ENCODE peak calls at places on chromosomes 12 and 14, in seven cellular contexts. One of them, this sample, is unnamed.

GRCh38 chr14:68137704-68138619 is 318.4 kb downstream of the RAD51B start:
- DNase-seq in foreskin fibroblast: peak; percentile 92
- DNase-seq in HCT116: peak; percentile 84
- DNase-seq in GM20000: peak; percentile 6
- DNase-seq in Calu3: peak; percentile 79
- DNase-seq in RWPE2: peak; percentile 96
- DNase-seq in tibial artery: peak; percentile 36
- DNase-seq in this sample: peak; percentile 88

GRCh38 chr14:99203080-99203479 is 68.9 kb downstream of the BCL11B start:
- DNase-seq in RWPE2: no peak
- DNase-seq in Calu3: no peak
- DNase-seq in tibial artery: no peak
- DNase-seq in HCT116: no peak
- DNase-seq in GM20000: no peak
- DNase-seq in foreskin fibroblast: no peak
- DNase-seq in this sample: no peak

GRCh38 chr12:44286336-44286735 is 450.5 kb downstream of the TMEM117 start:
- DNase-seq in GM20000: peak; percentile 10
- DNase-seq in tibial artery: no peak
- DNase-seq in HCT116: no peak
- DNase-seq in foreskin fibroblast: peak; percentile 14
- DNase-seq in Calu3: no peak
- DNase-seq in RWPE2: no peak
- DNase-seq in this sample: no peak

GRCh38 chr12:22803725-22804124 is 178.8 kb downstream of the ETNK1 start:
- DNase-seq in tibial artery: no peak
- DNase-seq in RWPE2: no peak
- DNase-seq in foreskin fibroblast: no peak
- DNase-seq in Calu3: no peak
- DNase-seq in HCT116: no peak
- DNase-seq in GM20000: no peak
- DNase-seq in this sample: no peak

GRCh38 chr14:21299562-21300130 is 19.8 kb downstream of the RPGRIP1 start:
- DNase-seq in foreskin fibroblast: no peak
- DNase-seq in GM20000: no peak
- DNase-seq in RWPE2: no peak
- DNase-seq in HCT116: no peak
- DNase-seq in Calu3: no peak
- DNase-seq in tibial artery: no peak
- DNase-seq in this sample: no peak

GRCh38 chr12:2456813-2457186 is 338.0 kb upstream of the FKBP4 start:
- DNase-seq in GM20000: no peak
- DNase-seq in RWPE2: peak; percentile 45
- DNase-seq in tibial artery: no peak
- DNase-seq in foreskin fibroblast: no peak
- DNase-seq in HCT116: no peak
- DNase-seq in Calu3: no peak
- DNase-seq in this sample: no peak

GRCh38 chr14:74524076-74524812 is 30.7 kb downstream of the ISCA2 start:
- DNase-seq in tibial artery: no peak
- DNase-seq in foreskin fibroblast: no peak
- DNase-seq in HCT116: no peak
- DNase-seq in RWPE2: no peak
- DNase-seq in Calu3: peak; percentile 22
- DNase-seq in GM20000: no peak
- DNase-seq in this sample: no peak

GRCh38 chr14:100285021-100285912 is 21.0 kb downstream of the SLC25A29 start:
- DNase-seq in tibial artery: no peak
- DNase-seq in RWPE2: no peak
- DNase-seq in GM20000: peak; percentile 98
- DNase-seq in Calu3: peak; percentile 83
- DNase-seq in foreskin fibroblast: peak; percentile 47
- DNase-seq in HCT116: no peak
- DNase-seq in this sample: peak; percentile 51

GRCh38 chr14:81400852-81401251 is 728 bp upstream of the STON2 start:
- DNase-seq in RWPE2: peak; percentile 96
- DNase-seq in GM20000: no peak
- DNase-seq in foreskin fibroblast: peak; percentile 85
- DNase-seq in HCT116: peak; percentile 54
- DNase-seq in Calu3: peak; percentile 57
- DNase-seq in tibial artery: peak; percentile 89
- DNase-seq in this sample: peak; percentile 61

GRCh38 chr12:5593998-5594397 is 162.1 kb downstream of the NTF3 start:
- DNase-seq in tibial artery: no peak
- DNase-seq in HCT116: no peak
- DNase-seq in GM20000: no peak
- DNase-seq in RWPE2: no peak
- DNase-seq in Calu3: no peak
- DNase-seq in foreskin fibroblast: no peak
- DNase-seq in this sample: no peak

GRCh38 chr14:106115401-106115800 is 589.0 kb downstream of the TMEM121 start:
- DNase-seq in GM20000: no peak
- DNase-seq in HCT116: no peak
- DNase-seq in RWPE2: no peak
- DNase-seq in foreskin fibroblast: no peak
- DNase-seq in Calu3: no peak
- DNase-seq in tibial artery: no peak
- DNase-seq in this sample: no peak

GRCh38 chr12:100268835-100269564 is 2.0 kb downstream of the SCYL2 start:
- DNase-seq in GM20000: no peak
- DNase-seq in foreskin fibroblast: no peak
- DNase-seq in tibial artery: no peak
- DNase-seq in HCT116: no peak
- DNase-seq in Calu3: no peak
- DNase-seq in RWPE2: no peak
- DNase-seq in this sample: no peak

GRCh38 chr12:77384941-77385340 is 319.6 kb upstream of the E2F7 start:
- DNase-seq in foreskin fibroblast: no peak
- DNase-seq in Calu3: no peak
- DNase-seq in RWPE2: no peak
- DNase-seq in GM20000: no peak
- DNase-seq in tibial artery: no peak
- DNase-seq in HCT116: no peak
- DNase-seq in this sample: no peak

GRCh38 chr12:7588703-7589329 is 76.9 kb downstream of the APOBEC1 start:
- DNase-seq in HCT116: peak; percentile 76
- DNase-seq in tibial artery: peak; percentile 71
- DNase-seq in foreskin fibroblast: peak; percentile 35
- DNase-seq in Calu3: peak; percentile 71
- DNase-seq in RWPE2: no peak
- DNase-seq in GM20000: peak; percentile 56
- DNase-seq in this sample: peak; percentile 58

GRCh38 chr12:96434107-96434506 is 33.9 kb upstream of the CDK17 start:
- DNase-seq in RWPE2: no peak
- DNase-seq in HCT116: no peak
- DNase-seq in foreskin fibroblast: peak; percentile 82
- DNase-seq in tibial artery: no peak
- DNase-seq in Calu3: no peak
- DNase-seq in GM20000: peak; percentile 28
- DNase-seq in this sample: no peak

GRCh38 chr12:39103552-39104165 is 198.3 kb upstream of the CPNE8 start:
- DNase-seq in HCT116: peak; percentile 70
- DNase-seq in foreskin fibroblast: no peak
- DNase-seq in Calu3: peak; percentile 40
- DNase-seq in tibial artery: no peak
- DNase-seq in GM20000: peak; percentile 66
- DNase-seq in RWPE2: no peak
- DNase-seq in this sample: peak; percentile 52

GRCh38 chr14:70726651-70727375 is 82.5 kb downstream of the MAP3K9 start:
- DNase-seq in Calu3: no peak
- DNase-seq in RWPE2: no peak
- DNase-seq in GM20000: no peak
- DNase-seq in tibial artery: no peak
- DNase-seq in foreskin fibroblast: no peak
- DNase-seq in HCT116: no peak
- DNase-seq in this sample: no peak

GRCh38 chr12:1115471-1116242 is 124.6 kb downstream of the ERC1 start:
- DNase-seq in HCT116: peak; percentile 26
- DNase-seq in RWPE2: peak; percentile 80
- DNase-seq in tibial artery: no peak
- DNase-seq in Calu3: no peak
- DNase-seq in GM20000: no peak
- DNase-seq in foreskin fibroblast: peak; percentile 42
- DNase-seq in this sample: peak; percentile 87

GRCh38 chr12:111780615-111781014 is 13.9 kb downstream of the ALDH2 start:
- DNase-seq in Calu3: peak; percentile 60
- DNase-seq in HCT116: no peak
- DNase-seq in RWPE2: no peak
- DNase-seq in tibial artery: no peak
- DNase-seq in GM20000: no peak
- DNase-seq in foreskin fibroblast: no peak
- DNase-seq in this sample: peak; percentile 60

GRCh38 chr12:68440068-68440581 is 108.0 kb upstream of the MDM1 start:
- DNase-seq in foreskin fibroblast: peak; percentile 65
- DNase-seq in Calu3: no peak
- DNase-seq in tibial artery: no peak
- DNase-seq in GM20000: no peak
- DNase-seq in HCT116: no peak
- DNase-seq in RWPE2: no peak
- DNase-seq in this sample: peak; percentile 48

GRCh38 chr12:131920902-131921840 is 7.9 kb upstream of the PUS1 start:
- DNase-seq in foreskin fibroblast: no peak
- DNase-seq in HCT116: no peak
- DNase-seq in GM20000: no peak
- DNase-seq in tibial artery: no peak
- DNase-seq in RWPE2: no peak
- DNase-seq in Calu3: no peak
- DNase-seq in this sample: no peak

GRCh38 chr12:26153421-26154154 is 28.8 kb upstream of the BHLHE41 start:
- DNase-seq in RWPE2: no peak
- DNase-seq in GM20000: no peak
- DNase-seq in tibial artery: no peak
- DNase-seq in HCT116: peak; percentile 83
- DNase-seq in Calu3: peak; percentile 49
- DNase-seq in foreskin fibroblast: peak; percentile 92
- DNase-seq in this sample: peak; percentile 61
- TF ChIP-seq CTCF in RWPE2: no peak
- TF ChIP-seq CTCF in GM20000: no peak
- TF ChIP-seq CTCF in tibial artery: no peak
- TF ChIP-seq CTCF in HCT116: peak; percentile 10
- TF ChIP-seq CTCF in Calu3: no peak
- TF ChIP-seq CTCF in foreskin fibroblast: peak; percentile 20
- TF ChIP-seq CTCF in this sample: peak; percentile 43

GRCh38 chr12:89080797-89081470 is 271.4 kb downstream of the DUSP6 start:
- DNase-seq in tibial artery: no peak
- DNase-seq in Calu3: no peak
- DNase-seq in RWPE2: no peak
- DNase-seq in foreskin fibroblast: no peak
- DNase-seq in HCT116: no peak
- DNase-seq in GM20000: no peak
- DNase-seq in this sample: no peak

GRCh38 chr12:89083491-89083890 is 268.8 kb downstream of the DUSP6 start:
- DNase-seq in tibial artery: no peak
- DNase-seq in RWPE2: no peak
- DNase-seq in Calu3: no peak
- DNase-seq in foreskin fibroblast: no peak
- DNase-seq in HCT116: no peak
- DNase-seq in GM20000: no peak
- DNase-seq in this sample: no peak

GRCh38 chr12:89081709-89082108 is 270.6 kb downstream of the DUSP6 start:
- DNase-seq in HCT116: no peak
- DNase-seq in RWPE2: no peak
- DNase-seq in tibial artery: no peak
- DNase-seq in Calu3: no peak
- DNase-seq in foreskin fibroblast: no peak
- DNase-seq in GM20000: no peak
- DNase-seq in this sample: no peak

GRCh38 chr12:89084751-89085150 is 267.6 kb downstream of the DUSP6 start:
- DNase-seq in HCT116: no peak
- DNase-seq in tibial artery: no peak
- DNase-seq in GM20000: no peak
- DNase-seq in foreskin fibroblast: peak; percentile 74
- DNase-seq in Calu3: no peak
- DNase-seq in RWPE2: no peak
- DNase-seq in this sample: no peak

GRCh38 chr12:89082354-89082753 is 269.9 kb downstream of the DUSP6 start:
- DNase-seq in GM20000: no peak
- DNase-seq in tibial artery: no peak
- DNase-seq in HCT116: no peak
- DNase-seq in RWPE2: no peak
- DNase-seq in foreskin fibroblast: no peak
- DNase-seq in Calu3: no peak
- DNase-seq in this sample: no peak
- TF ChIP-seq CTCF in GM20000: no peak
- TF ChIP-seq CTCF in tibial artery: no peak
- TF ChIP-seq CTCF in HCT116: no peak
- TF ChIP-seq CTCF in RWPE2: no peak
- TF ChIP-seq CTCF in foreskin fibroblast: no peak
- TF ChIP-seq CTCF in Calu3: no peak
- TF ChIP-seq CTCF in this sample: no peak

DNA sequence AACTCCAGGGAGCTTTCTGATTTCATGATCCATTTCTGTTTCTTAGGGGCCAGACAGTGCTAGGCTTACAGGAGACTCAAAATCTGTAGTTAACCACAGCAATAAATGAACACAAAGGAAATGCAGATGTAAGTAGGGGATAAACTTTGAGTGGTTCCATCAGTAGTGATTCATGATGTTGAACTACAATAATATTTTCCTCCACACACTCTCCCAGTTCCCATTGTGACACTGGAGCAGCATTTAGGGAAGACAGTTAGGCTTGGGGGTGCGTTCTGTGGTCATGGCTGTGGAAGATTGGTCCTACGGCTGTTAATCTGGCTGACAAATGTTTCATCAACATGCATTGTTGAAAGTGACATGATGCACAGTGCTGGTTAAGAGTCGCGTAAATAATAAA is 66.9 kb downstream of the HMGA2 start:
- DNase-seq in RWPE2: no peak
- DNase-seq in Calu3: no peak
- DNase-seq in foreskin fibroblast: peak; percentile 51
- DNase-seq in GM20000: no peak
- DNase-seq in tibial artery: no peak
- DNase-seq in HCT116: no peak
- DNase-seq in this sample: no peak
- TF ChIP-seq CTCF in RWPE2: no peak
- TF ChIP-seq CTCF in Calu3: no peak
- TF ChIP-seq CTCF in foreskin fibroblast: no peak
- TF ChIP-seq CTCF in GM20000: no peak
- TF ChIP-seq CTCF in tibial artery: no peak
- TF ChIP-seq CTCF in HCT116: no peak
- TF ChIP-seq CTCF in this sample: no peak

GRCh38 chr14:58571256-58571655 is 66.5 kb upstream of the DACT1 start:
- DNase-seq in tibial artery: no peak
- DNase-seq in RWPE2: no peak
- DNase-seq in foreskin fibroblast: no peak
- DNase-seq in Calu3: no peak
- DNase-seq in HCT116: no peak
- DNase-seq in GM20000: no peak
- DNase-seq in this sample: no peak

GRCh38 chr14:58572092-58572853 is 65.5 kb upstream of the DACT1 start:
- DNase-seq in Calu3: no peak
- DNase-seq in RWPE2: no peak
- DNase-seq in HCT116: no peak
- DNase-seq in foreskin fibroblast: no peak
- DNase-seq in tibial artery: no peak
- DNase-seq in GM20000: no peak
- DNase-seq in this sample: no peak

DNA sequence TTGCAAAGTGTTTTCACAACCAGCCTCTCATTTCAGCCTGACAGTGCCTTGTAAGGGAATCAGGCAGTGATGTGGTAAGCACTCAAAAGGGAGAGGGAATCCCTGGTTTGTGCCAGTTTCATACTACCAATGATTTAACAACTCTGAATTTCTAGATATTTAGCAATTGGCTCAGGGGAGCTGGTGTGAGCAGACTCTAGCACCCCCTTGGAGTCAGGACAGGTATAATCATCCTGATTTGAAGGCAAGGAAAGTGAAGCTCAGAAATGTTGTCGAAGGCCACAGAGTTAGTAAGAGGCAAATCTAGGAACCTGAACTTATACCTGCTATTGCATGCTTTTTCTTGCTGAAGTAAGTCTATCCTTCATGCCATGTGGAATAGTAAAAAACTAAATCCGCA is 63.1 kb upstream of the DACT1 start:
- DNase-seq in HCT116: no peak
- DNase-seq in tibial artery: no peak
- DNase-seq in RWPE2: no peak
- DNase-seq in GM20000: no peak
- DNase-seq in foreskin fibroblast: no peak
- DNase-seq in Calu3: no peak
- DNase-seq in this sample: no peak
- TF ChIP-seq CTCF in HCT116: peak; percentile 40
- TF ChIP-seq CTCF in tibial artery: no peak
- TF ChIP-seq CTCF in RWPE2: peak; percentile 21
- TF ChIP-seq CTCF in GM20000: no peak
- TF ChIP-seq CTCF in foreskin fibroblast: peak; percentile 10
- TF ChIP-seq CTCF in Calu3: no peak
- TF ChIP-seq CTCF in this sample: no peak